ENCODE peak calls at places on chromosome 12, in seven cellular contexts. S, G, C, X, J, O and M are unnamed samples.

GRCh38 chr12:6461401-6462233 is 8.9 kb downstream of the VAMP1 start:
- ATAC-seq in S (no peak), G (peak), O (peak), X (no peak), C (no peak), J (peak), M (peak)

GRCh38 chr12:108800591-108800990 is 56.8 kb downstream of the SSH1 start:
- ATAC-seq in S (no peak), C (no peak), X (no peak), O (no peak), J (no peak), G (no peak), M (no peak)

GRCh38 chr12:81021834-81022233 is 56.0 kb upstream of the ACSS3 start:
- ATAC-seq in C (no peak), S (no peak), X (no peak), G (no peak), J (no peak), O (no peak), M (no peak)

GRCh38 chr12:96858162-96858561 is 48.9 kb upstream of the NEDD1 start:
- ATAC-seq in O (no peak), J (no peak), X (no peak), G (no peak), C (no peak), S (no peak), M (no peak)

GRCh38 chr12:71780207-71780822 is 25.7 kb downstream of the RAB21 start:
- ATAC-seq in C (peak), G (peak), S (peak), O (peak), J (no peak), X (peak), M (no peak)

GRCh38 chr12:8985213-8985612 is 4.1 kb upstream of the KLRG1 start:
- ATAC-seq in C (no peak), G (peak), S (no peak), O (no peak), J (no peak), X (no peak), M (no peak)

GRCh38 chr12:13489246-13489645 is 292.7 kb downstream of the EMP1 start:
- ATAC-seq in S (no peak), C (no peak), O (no peak), X (no peak), G (no peak), J (no peak), M (no peak)

GRCh38 chr12:85676816-85677749 is 159.1 kb downstream of the RASSF9 start:
- ATAC-seq in X (no peak), G (no peak), O (no peak), S (no peak), C (peak), J (no peak), M (peak)

GRCh38 chr12:54229624-54230212 is 40.9 kb upstream of the SMUG1 start:
- ATAC-seq in O (no peak), C (no peak), G (no peak), J (peak), X (peak), S (peak), M (peak)